ENCODE peak calls at places on chromosomes 4 and X, in six cellular contexts. One of them, this sample, is unnamed.

GRCh38 chr4:75232546-75232945 is 281.7 kb downstream of the RCHY1 start:
- DNase-seq in astrocyte of the spinal cord: no peak
- DNase-seq in H1: no peak
- DNase-seq in OCI-LY7: no peak
- DNase-seq in cardiac fibroblast: no peak
- DNase-seq in K562: no peak
- DNase-seq in this sample: no peak

GRCh38 chr4:98480535-98480934 is 177.9 kb downstream of the TSPAN5 start:
- DNase-seq in astrocyte of the spinal cord: no peak
- DNase-seq in H1: no peak
- DNase-seq in OCI-LY7: no peak
- DNase-seq in cardiac fibroblast: no peak
- DNase-seq in K562: no peak
- DNase-seq in this sample: no peak

GRCh38 chr4:17358236-17358635 is 153.7 kb downstream of the QDPR start:
- DNase-seq in astrocyte of the spinal cord: no peak
- DNase-seq in H1: no peak
- DNase-seq in OCI-LY7: no peak
- DNase-seq in cardiac fibroblast: no peak
- DNase-seq in K562: no peak
- DNase-seq in this sample: no peak

GRCh38 chr4:184477201-184477999 is 3.0 kb upstream of the IRF2 start:
- DNase-seq in astrocyte of the spinal cord: no peak
- DNase-seq in H1: no peak
- DNase-seq in OCI-LY7: no peak
- DNase-seq in cardiac fibroblast: no peak
- DNase-seq in K562: no peak
- DNase-seq in this sample: no peak

GRCh38 chr4:173057442-173057841 is 111.2 kb upstream of the GALNT7 start:
- DNase-seq in astrocyte of the spinal cord: no peak
- DNase-seq in H1: no peak
- DNase-seq in OCI-LY7: no peak
- DNase-seq in cardiac fibroblast: peak; percentile 40
- DNase-seq in K562: no peak
- DNase-seq in this sample: no peak

GRCh38 chr4:113628711-113629110 is 132.8 kb downstream of the CAMK2D start:
- DNase-seq in astrocyte of the spinal cord: no peak
- DNase-seq in H1: no peak
- DNase-seq in OCI-LY7: no peak
- DNase-seq in cardiac fibroblast: no peak
- DNase-seq in K562: no peak
- DNase-seq in this sample: no peak

GRCh38 chr4:153471691-153472080 is 5.5 kb downstream of the TMEM131L start:
- DNase-seq in astrocyte of the spinal cord: no peak
- DNase-seq in H1: no peak
- DNase-seq in OCI-LY7: peak; percentile 54
- DNase-seq in cardiac fibroblast: peak; percentile 51
- DNase-seq in K562: no peak
- DNase-seq in this sample: peak; percentile 38

GRCh38 chr4:28354874-28355273 is 1494.2 kb downstream of the STIM2 start:
- DNase-seq in astrocyte of the spinal cord: no peak
- DNase-seq in H1: no peak
- DNase-seq in OCI-LY7: no peak
- DNase-seq in cardiac fibroblast: no peak
- DNase-seq in K562: no peak
- DNase-seq in this sample: no peak

GRCh38 chr4:86720508-86721068 is 126.5 kb downstream of the PTPN13 start:
- DNase-seq in astrocyte of the spinal cord: peak; percentile 53
- DNase-seq in H1: no peak
- DNase-seq in OCI-LY7: no peak
- DNase-seq in cardiac fibroblast: peak; percentile 33
- DNase-seq in K562: no peak
- DNase-seq in this sample: no peak

GRCh38 chrX:129996120-129996519 is 13.7 kb downstream of the BCORL1 start:
- DNase-seq in astrocyte of the spinal cord: peak; percentile 26
- DNase-seq in H1: no peak
- DNase-seq in OCI-LY7: no peak
- DNase-seq in cardiac fibroblast: peak; percentile 81
- DNase-seq in K562: peak; percentile 32
- DNase-seq in this sample: no peak

GRCh38 chr4:107034982-107035710 is 967 bp downstream of the DKK2 start:
- DNase-seq in astrocyte of the spinal cord: peak; percentile 45
- DNase-seq in H1: no peak
- DNase-seq in OCI-LY7: no peak
- DNase-seq in cardiac fibroblast: peak; percentile 23
- DNase-seq in K562: no peak
- DNase-seq in this sample: peak; percentile 17

GRCh38 chrX:153560000-153560399 is 38.9 kb downstream of the CCNQ start:
- DNase-seq in astrocyte of the spinal cord: no peak
- DNase-seq in H1: no peak
- DNase-seq in OCI-LY7: no peak
- DNase-seq in cardiac fibroblast: no peak
- DNase-seq in K562: no peak
- DNase-seq in this sample: no peak

GRCh38 chr4:38930199-38930598 is 62.6 kb downstream of the FAM114A1 start:
- DNase-seq in astrocyte of the spinal cord: no peak
- DNase-seq in H1: no peak
- DNase-seq in OCI-LY7: no peak
- DNase-seq in cardiac fibroblast: no peak
- DNase-seq in K562: no peak
- DNase-seq in this sample: peak; percentile 38

GRCh38 chrX:79270401-79270800 is 96.7 kb downstream of the ITM2A start:
- DNase-seq in astrocyte of the spinal cord: no peak
- DNase-seq in H1: peak; percentile 2
- DNase-seq in OCI-LY7: peak; percentile 74
- DNase-seq in cardiac fibroblast: no peak
- DNase-seq in K562: no peak
- DNase-seq in this sample: peak; percentile 23

GRCh38 chrX:41301438-41301824 is 32.5 kb upstream of the DDX3X start:
- DNase-seq in astrocyte of the spinal cord: no peak
- DNase-seq in H1: no peak
- DNase-seq in OCI-LY7: no peak
- DNase-seq in cardiac fibroblast: peak; percentile 23
- DNase-seq in K562: no peak
- DNase-seq in this sample: no peak

DNA sequence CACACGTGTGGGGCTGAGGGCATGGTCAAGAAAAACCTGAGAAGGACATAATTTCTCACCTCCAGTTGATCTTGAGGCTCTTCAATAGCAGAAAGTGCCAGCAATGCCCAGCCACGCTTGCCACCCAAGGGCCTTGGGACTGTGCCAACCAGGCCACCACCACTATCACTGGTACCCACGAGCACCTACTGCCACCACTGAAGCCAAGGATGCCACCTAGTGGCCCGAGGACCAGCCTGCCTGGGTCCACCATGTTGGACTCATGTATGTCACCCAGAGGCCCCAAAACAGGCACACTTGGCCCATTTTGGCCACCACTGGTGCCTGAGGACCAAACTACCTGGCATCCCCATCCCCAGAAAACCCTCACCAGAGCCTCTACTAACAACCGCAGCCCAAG is 191.8 kb downstream of the ADAM29 start:
- DNase-seq in astrocyte of the spinal cord: no peak
- DNase-seq in H1: peak; percentile 5
- DNase-seq in OCI-LY7: peak; percentile 22
- DNase-seq in cardiac fibroblast: no peak
- DNase-seq in K562: no peak
- DNase-seq in this sample: no peak
- TF ChIP-seq CTCF in astrocyte of the spinal cord: no peak
- TF ChIP-seq CTCF in H1: peak; percentile 76
- TF ChIP-seq CTCF in OCI-LY7: peak; percentile 59
- TF ChIP-seq CTCF in cardiac fibroblast: no peak
- TF ChIP-seq CTCF in K562: no peak
- TF ChIP-seq CTCF in this sample: no peak

GRCh38 chr4:44493924-44494323 is 45.3 kb upstream of the KCTD8 start:
- DNase-seq in astrocyte of the spinal cord: peak; percentile 12
- DNase-seq in H1: no peak
- DNase-seq in OCI-LY7: peak; percentile 16
- DNase-seq in cardiac fibroblast: peak; percentile 50
- DNase-seq in K562: peak; percentile 9
- DNase-seq in this sample: peak; percentile 11
- TF ChIP-seq CTCF in astrocyte of the spinal cord: peak; percentile 52
- TF ChIP-seq CTCF in H1: no peak
- TF ChIP-seq CTCF in OCI-LY7: peak; percentile 55
- TF ChIP-seq CTCF in cardiac fibroblast: peak; percentile 51
- TF ChIP-seq CTCF in K562: no peak
- TF ChIP-seq CTCF in this sample: no peak

GRCh38 chr4:81688085-81688484 is 216.4 kb upstream of the RASGEF1B start:
- DNase-seq in astrocyte of the spinal cord: no peak
- DNase-seq in H1: no peak
- DNase-seq in OCI-LY7: peak; percentile 17
- DNase-seq in cardiac fibroblast: peak; percentile 24
- DNase-seq in K562: no peak
- DNase-seq in this sample: no peak
- TF ChIP-seq CTCF in astrocyte of the spinal cord: peak; percentile 5
- TF ChIP-seq CTCF in H1: no peak
- TF ChIP-seq CTCF in OCI-LY7: peak; percentile 49
- TF ChIP-seq CTCF in cardiac fibroblast: no peak
- TF ChIP-seq CTCF in K562: no peak
- TF ChIP-seq CTCF in this sample: no peak

GRCh38 chr4:46270986-46271596 is 118.8 kb downstream of the GABRA2 start:
- DNase-seq in astrocyte of the spinal cord: peak; percentile 10
- DNase-seq in H1: no peak
- DNase-seq in OCI-LY7: peak; percentile 19
- DNase-seq in cardiac fibroblast: peak; percentile 23
- DNase-seq in K562: peak; percentile 11
- DNase-seq in this sample: peak; percentile 6

GRCh38 chr4:46277165-46277951 is 112.6 kb downstream of the GABRA2 start:
- DNase-seq in astrocyte of the spinal cord: no peak
- DNase-seq in H1: no peak
- DNase-seq in OCI-LY7: no peak
- DNase-seq in cardiac fibroblast: no peak
- DNase-seq in K562: no peak
- DNase-seq in this sample: no peak

DNA sequence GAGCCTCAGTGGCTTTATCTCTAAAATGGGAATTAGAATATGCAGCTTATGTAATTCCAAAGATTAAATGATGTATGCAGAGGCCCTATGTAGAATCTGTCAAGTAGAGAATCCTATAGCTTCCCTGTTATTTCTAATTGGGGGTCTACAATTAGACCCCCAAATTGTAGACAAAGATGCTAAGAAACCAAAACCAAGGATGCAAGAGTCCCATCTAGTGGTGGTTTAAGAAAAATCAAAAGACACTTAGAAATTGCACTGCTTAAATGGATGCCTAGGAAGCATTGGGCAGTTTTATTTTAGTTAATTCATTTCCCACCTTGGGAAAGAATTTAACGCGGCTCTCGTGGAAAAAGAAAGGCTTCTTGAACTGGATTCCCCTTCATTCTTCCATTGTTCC is 115.2 kb downstream of the GABRA2 start:
- DNase-seq in astrocyte of the spinal cord: peak; percentile 1
- DNase-seq in H1: no peak
- DNase-seq in OCI-LY7: peak; percentile 1
- DNase-seq in cardiac fibroblast: no peak
- DNase-seq in K562: no peak
- DNase-seq in this sample: no peak
- TF ChIP-seq CTCF in astrocyte of the spinal cord: peak; percentile 29
- TF ChIP-seq CTCF in H1: no peak
- TF ChIP-seq CTCF in OCI-LY7: peak; percentile 71
- TF ChIP-seq CTCF in cardiac fibroblast: no peak
- TF ChIP-seq CTCF in K562: no peak
- TF ChIP-seq CTCF in this sample: peak; percentile 32

DNA sequence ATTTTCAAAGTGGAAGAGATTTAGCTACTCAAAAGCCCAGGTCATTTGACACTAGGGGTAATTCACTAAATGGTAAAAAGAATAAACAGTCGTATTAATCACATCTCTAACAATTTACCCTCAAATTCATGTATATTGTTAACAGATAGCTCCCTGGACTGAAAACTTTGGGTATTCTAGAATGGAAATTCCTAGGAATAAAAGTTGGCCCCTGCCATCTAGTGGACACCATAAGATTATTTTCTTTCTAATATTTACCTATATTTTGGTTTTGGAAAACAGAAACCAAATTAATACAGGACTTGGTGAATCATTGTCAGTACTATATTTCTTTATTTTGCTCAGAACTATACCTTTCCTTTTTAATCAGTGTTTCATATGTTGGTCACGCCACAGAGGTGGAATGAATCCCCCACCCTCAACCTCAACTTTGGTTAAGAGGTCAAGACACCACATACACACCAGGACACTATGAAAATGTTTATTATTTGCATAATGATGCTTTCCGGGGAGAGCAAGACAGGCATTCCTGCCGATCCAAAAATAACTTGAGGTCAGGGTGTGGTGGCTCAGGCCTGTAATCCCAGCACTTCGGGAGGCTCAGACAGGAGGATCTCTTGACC is 96.2 kb upstream of the APOOL start:
- DNase-seq in astrocyte of the spinal cord: peak; percentile 3
- DNase-seq in H1: no peak
- DNase-seq in OCI-LY7: peak; percentile 0
- DNase-seq in cardiac fibroblast: peak; percentile 41
- DNase-seq in K562: no peak
- DNase-seq in this sample: no peak
- TF ChIP-seq CTCF in astrocyte of the spinal cord: peak; percentile 16
- TF ChIP-seq CTCF in H1: no peak
- TF ChIP-seq CTCF in OCI-LY7: peak; percentile 58
- TF ChIP-seq CTCF in cardiac fibroblast: no peak
- TF ChIP-seq CTCF in K562: no peak
- TF ChIP-seq CTCF in this sample: no peak